ENCODE peak calls at places on chromosome 18, in ten cellular contexts. M is CD4-positive, alpha-beta T cell; Q is GM12878; B is AG10803; J is EH; I is activated gamma-delta T cell treated with Interleukin-2 at 50 U/mL for 16 hours; A is activated CD4-positive, alpha-beta T cell treated with anti-CD3 and anti-CD28 coated beads, Interleukin-2, amount 50 U/mL, for 1 hour; S is iris pigment epithelial cell; G is lower lobe of right lung; E is fibroblast of the conjunctiva. Y is an unnamed sample.

GRCh38 chr18:44771957-44772917 is 91.5 kb downstream of the SETBP1 start:
- DNase-seq in I (no peak), B (no peak), E (peak; percentile 21), S (no peak), J (peak; percentile 78), Q (no peak), M (no peak), A (no peak), G (no peak), Y (no peak)

GRCh38 chr18:23228102-23229051 is 93.1 kb downstream of the CABLES1 start:
- DNase-seq in B (peak; percentile 48), J (peak; percentile 53), Q (peak; percentile 82), S (peak; percentile 79), A (no peak), I (no peak), M (no peak), G (no peak), E (no peak), Y (peak; percentile 68)

GRCh38 chr18:39260565-39260964 is 1695.0 kb upstream of the CELF4 start:
- DNase-seq in I (no peak), A (no peak), G (no peak), Q (no peak), J (no peak), M (no peak), E (no peak), S (no peak), B (no peak), Y (no peak)

GRCh38 chr18:23810396-23810795 is 121.1 kb downstream of the LAMA3 start:
- DNase-seq in S (no peak), G (no peak), M (no peak), E (no peak), B (no peak), A (no peak), I (peak; percentile 44), J (no peak), Q (no peak), Y (no peak)

GRCh38 chr18:46736136-46736535 is 20.7 kb downstream of the ST8SIA5 start:
- DNase-seq in S (no peak), M (no peak), I (no peak), B (no peak), G (no peak), A (no peak), Q (no peak), E (no peak), J (no peak), Y (no peak)

GRCh38 chr18:43277164-43277600 is at the start of gene SYT4:
- DNase-seq in E (no peak), J (peak; percentile 9), Q (no peak), A (no peak), S (peak; percentile 78), I (no peak), G (no peak), M (no peak), B (peak; percentile 33), Y (peak; percentile 63)

GRCh38 chr18:59988098-59988706 is 88.4 kb downstream of the PMAIP1 start:
- DNase-seq in G (no peak), M (peak; percentile 49), B (peak; percentile 67), S (peak; percentile 71), A (peak; percentile 43), Q (no peak), I (peak; percentile 40), E (peak; percentile 60), J (peak; percentile 67), Y (peak; percentile 65)

GRCh38 chr18:63994783-63995399 is 25.0 kb downstream of the SERPINB8 start:
- DNase-seq in M (peak; percentile 45), S (peak; percentile 49), I (peak; percentile 12), E (peak; percentile 43), G (peak; percentile 50), A (peak; percentile 38), Q (no peak), J (peak; percentile 74), B (peak; percentile 67), Y (peak; percentile 78)

GRCh38 chr18:11327656-11328055 is 178.3 kb upstream of the PIEZO2 start:
- DNase-seq in I (no peak), B (peak; percentile 29), E (no peak), A (no peak), G (no peak), S (no peak), J (peak; percentile 49), Q (no peak), M (no peak), Y (peak; percentile 33)

GRCh38 chr18:44497757-44498490 is 182.8 kb upstream of the SETBP1 start:
- DNase-seq in B (no peak), J (no peak), Q (no peak), G (no peak), A (no peak), S (no peak), M (no peak), E (no peak), I (no peak), Y (no peak)

GRCh38 chr18:43279015-43279758 is 1.9 kb upstream of the SYT4 start:
- DNase-seq in M (no peak), J (no peak), A (no peak), S (peak; percentile 18), B (peak; percentile 0), G (no peak), E (no peak), I (no peak), Q (no peak), Y (peak; percentile 7)

GRCh38 chr18:74541703-74542555 is 7.6 kb downstream of the CNDP1 start:
- DNase-seq in A (no peak), I (no peak), S (no peak), E (no peak), G (no peak), B (no peak), M (no peak), Q (no peak), J (no peak), Y (no peak)

GRCh38 chr18:47549141-47549540 is 297.7 kb upstream of the SKOR2 start:
- DNase-seq in Q (no peak), J (no peak), E (no peak), M (no peak), G (no peak), A (no peak), S (no peak), I (no peak), B (no peak), Y (no peak)

GRCh38 chr18:75779450-75779849 is 351.9 kb upstream of the SMIM21 start:
- DNase-seq in M (no peak), B (no peak), J (no peak), Q (no peak), G (no peak), A (no peak), E (no peak), S (no peak), I (no peak), Y (no peak)

GRCh38 chr18:361941-362913 is 94.4 kb upstream of the THOC1 start:
- DNase-seq in J (peak; percentile 99), A (no peak), B (peak; percentile 100), G (no peak), E (peak; percentile 79), I (no peak), M (no peak), S (peak; percentile 78), Q (no peak), Y (peak; percentile 98)

GRCh38 chr18:45962461-45962860 is 4.7 kb downstream of the EPG5 start:
- DNase-seq in B (peak; percentile 72), G (no peak), I (peak; percentile 11), J (peak; percentile 90), S (peak; percentile 85), M (no peak), Q (peak; percentile 30), A (peak; percentile 24), E (no peak), Y (peak; percentile 72)

GRCh38 chr18:62744076-62744705 is 28.9 kb downstream of the PHLPP1 start:
- DNase-seq in Q (no peak), A (no peak), I (no peak), B (peak; percentile 5), J (peak; percentile 27), S (peak; percentile 58), G (no peak), M (no peak), E (no peak), Y (peak; percentile 47)

GRCh38 chr18:21264651-21265050 is 22.6 kb downstream of the GREB1L start:
- DNase-seq in B (no peak), M (no peak), A (no peak), E (peak; percentile 1), Q (no peak), S (peak; percentile 22), G (no peak), J (peak; percentile 49), I (no peak), Y (peak; percentile 15)

GRCh38 chr18:6948238-6948637 is 169.4 kb downstream of the LAMA1 start:
- DNase-seq in E (no peak), Q (no peak), M (no peak), S (no peak), J (no peak), B (no peak), I (no peak), A (no peak), G (no peak), Y (no peak)

GRCh38 chr18:23377669-23378469 is 75.2 kb upstream of the RIOK3 start:
- DNase-seq in B (peak; percentile 84), G (no peak), A (no peak), J (peak; percentile 88), I (no peak), M (no peak), Q (peak; percentile 39), S (peak; percentile 95), E (peak; percentile 67), Y (peak; percentile 92)

GRCh38 chr18:42675810-42676209 is 439.7 kb downstream of the RIT2 start:
- DNase-seq in M (no peak), I (no peak), S (no peak), B (no peak), A (no peak), Q (no peak), J (no peak), E (no peak), G (no peak), Y (no peak)

GRCh38 chr18:59437851-59438250 is 78.8 kb upstream of the LMAN1 start:
- DNase-seq in Q (no peak), G (no peak), A (no peak), S (no peak), E (no peak), J (no peak), M (no peak), I (no peak), B (no peak), Y (no peak)

GRCh38 chr18:48777026-48777736 is 173.6 kb downstream of the SMAD7 start:
- DNase-seq in B (peak; percentile 25), S (peak; percentile 48), A (peak; percentile 71), Q (no peak), G (peak; percentile 77), E (peak; percentile 14), I (peak; percentile 67), M (peak; percentile 73), J (peak; percentile 53), Y (peak; percentile 61)

GRCh38 chr18:69402219-69402989 is 1.7 kb downstream of the DOK6 start:
- DNase-seq in S (no peak), E (no peak), I (no peak), Q (no peak), J (no peak), B (no peak), G (no peak), A (no peak), M (no peak), Y (peak; percentile 4)

GRCh38 chr18:9719421-9719981 is 11.4 kb downstream of the RAB31 start:
- DNase-seq in I (no peak), B (peak; percentile 69), S (peak; percentile 84), E (peak; percentile 55), M (no peak), Q (no peak), G (no peak), J (peak; percentile 88), A (no peak), Y (peak; percentile 97)

GRCh38 chr18:7940976-7941375 is 373.9 kb downstream of the PTPRM start:
- DNase-seq in E (no peak), M (no peak), A (no peak), Q (no peak), B (no peak), G (no peak), I (no peak), S (no peak), J (no peak), Y (no peak)

GRCh38 chr18:79871481-79872091 is 73.8 kb downstream of the KCNG2 start:
- DNase-seq in A (no peak), J (no peak), Q (no peak), I (no peak), S (no peak), B (no peak), G (no peak), E (no peak), M (peak; percentile 17), Y (no peak)

GRCh38 chr18:23311346-23312103 is 141.6 kb upstream of the RIOK3 start:
- DNase-seq in S (peak; percentile 97), I (no peak), B (peak; percentile 92), G (no peak), M (no peak), Q (no peak), A (no peak), E (peak; percentile 93), J (peak; percentile 94), Y (peak; percentile 98)

Y was measured in GM23248.